ENCODE peak calls at places on chromosome 19, in five cellular contexts. P is stimulated activated CD4-positive, alpha-beta T cell treated with anti-CD3 and anti-CD28 coated beads, Interleukin-2, amount 100 ng/mL, for 48 hours; N is GM03348; A is H1; G is substantia nigra. D is an unnamed sample.

GRCh38 chr19:11142528-11143171 is 12.9 kb downstream of the SPC24 start:
- DNase-seq in P (no peak), N (peak), A (no peak), G (peak), D (peak)

GRCh38 chr19:12833747-12834417 is 497 bp downstream of the RTBDN start:
- DNase-seq in P (no peak), N (peak), A (no peak), G (no peak), D (peak)

GRCh38 chr19:34345934-34346333 is 19.1 kb upstream of the GPI start:
- DNase-seq in P (peak), N (peak), A (peak), G (peak), D (peak)

GRCh38 chr19:58558066-58558622 is at the start of gene UBE2M:
- DNase-seq in P (peak), N (no peak), A (no peak), G (no peak), D (peak)

GRCh38 chr19:13006431-13007281 is 11.4 kb downstream of the NFIX start:
- DNase-seq in P (no peak), N (no peak), A (no peak), G (no peak), D (no peak)

GRCh38 chr19:50817941-50818858 is 5.4 kb downstream of the KLK1 start:
- DNase-seq in P (peak), N (peak), A (peak), G (no peak), D (peak)

GRCh38 chr19:14944456-14944855 is 3.2 kb downstream of the OR7C2 start:
- DNase-seq in P (no peak), N (no peak), A (no peak), G (no peak), D (no peak)

GRCh38 chr19:750640-751423 is at the start of gene MISP:
- DNase-seq in P (no peak), N (no peak), A (no peak), G (no peak), D (no peak)

GRCh38 chr19:7748756-7749155 is 1.4 kb upstream of the CD209 start:
- DNase-seq in P (no peak), N (no peak), A (peak), G (no peak), D (peak)

GRCh38 chr19:30254214-30254613 is 118.0 kb upstream of the ZNF536 start:
- DNase-seq in P (no peak), N (peak), A (no peak), G (no peak), D (no peak)

GRCh38 chr19:3234800-3235199 is 10.3 kb downstream of the CELF5 start:
- DNase-seq in P (peak), N (no peak), A (no peak), G (no peak), D (peak)

GRCh38 chr19:53365899-53366493 is 491 bp downstream of the ZNF525 start:
- DNase-seq in P (peak), N (peak), A (no peak), G (no peak), D (no peak)

GRCh38 chr19:13103961-13104847 is 1.5 kb upstream of the LYL1 start:
- DNase-seq in P (peak), N (no peak), A (no peak), G (peak), D (peak)

GRCh38 chr19:40521276-40521675 is 54.5 kb downstream of the SPTBN4 start:
- DNase-seq in P (no peak), N (no peak), A (no peak), G (no peak), D (no peak)

GRCh38 chr19:36225219-36225892 is 10.4 kb downstream of the ZNF146 start:
- DNase-seq in P (no peak), N (peak), A (no peak), G (no peak), D (no peak)

GRCh38 chr19:54029930-54030490 is 33.7 kb downstream of the VSTM1 start:
- DNase-seq in P (peak), N (peak), A (peak), G (peak), D (peak)

GRCh38 chr19:46082728-46083050 is 41.8 kb downstream of the IGFL3 start:
- DNase-seq in P (no peak), N (no peak), A (no peak), G (no peak), D (no peak)

GRCh38 chr19:13644648-13645047 is 119.7 kb upstream of the MRI1 start:
- DNase-seq in P (no peak), N (no peak), A (no peak), G (no peak), D (peak)

GRCh38 chr19:16141043-16141442 is 2.4 kb upstream of the HSH2D start:
- DNase-seq in P (no peak), N (no peak), A (no peak), G (no peak), D (no peak)

GRCh38 chr19:48844472-48844871 is 8.2 kb upstream of the HSD17B14 start:
- DNase-seq in P (no peak), N (peak), A (no peak), G (no peak), D (no peak)

GRCh38 chr19:33054623-33055022 is 10.1 kb downstream of the RHPN2 start:
- DNase-seq in P (no peak), N (no peak), A (no peak), G (no peak), D (no peak)

GRCh38 chr19:33220735-33221134 is 4.9 kb downstream of the SLC7A10 start:
- DNase-seq in P (no peak), N (no peak), A (no peak), G (no peak), D (no peak)

GRCh38 chr19:29666634-29667389 is 1.6 kb downstream of the PLEKHF1 start:
- DNase-seq in P (no peak), N (peak), A (no peak), G (no peak), D (peak)

GRCh38 chr19:36041831-36042230 is 9.2 kb upstream of the CLIP3 start:
- DNase-seq in P (no peak), N (peak), A (no peak), G (no peak), D (peak)

GRCh38 chr19:8233370-8233769 is 24.2 kb downstream of the CERS4 start:
- DNase-seq in P (no peak), N (no peak), A (no peak), G (no peak), D (no peak)

GRCh38 chr19:57642396-57643046 is 9.6 kb downstream of the ZNF211 start:
- DNase-seq in P (no peak), N (no peak), A (no peak), G (no peak), D (no peak)

GRCh38 chr19:49396738-49397505 is 8.9 kb downstream of the KASH5 start:
- DNase-seq in P (no peak), N (no peak), A (no peak), G (no peak), D (no peak)

GRCh38 chr19:1691589-1692290 is 39.3 kb upstream of the TCF3 start:
- DNase-seq in P (no peak), N (no peak), A (no peak), G (no peak), D (no peak)

D was measured in HAP-1.